ENCODE peak calls at places on chromosomes 6 and 20, in nine cellular contexts. One of them, this sample, is unnamed.

GRCh38 chr6:7140631-7141366 is 33.0 kb downstream of the RREB1 start:
- DNase-seq in adrenal gland: peak; percentile 94
- DNase-seq in body of pancreas: peak; percentile 90
- DNase-seq in heart left ventricle: peak; percentile 92
- DNase-seq in stomach: peak; percentile 90
- DNase-seq in uterus: peak; percentile 88
- DNase-seq in HCT116: peak; percentile 36
- DNase-seq in spleen: peak; percentile 96
- DNase-seq in Peyer's patch: peak; percentile 95
- DNase-seq in this sample: peak; percentile 94

GRCh38 chr6:113651120-113651519 is 206.0 kb upstream of the MARCKS start:
- DNase-seq in adrenal gland: no peak
- DNase-seq in body of pancreas: no peak
- DNase-seq in heart left ventricle: peak; percentile 74
- DNase-seq in stomach: no peak
- DNase-seq in uterus: no peak
- DNase-seq in HCT116: no peak
- DNase-seq in spleen: no peak
- DNase-seq in Peyer's patch: no peak
- DNase-seq in this sample: no peak

GRCh38 chr6:127939442-127940066 is 38.7 kb upstream of the THEMIS start:
- DNase-seq in adrenal gland: no peak
- DNase-seq in body of pancreas: no peak
- DNase-seq in heart left ventricle: no peak
- DNase-seq in stomach: no peak
- DNase-seq in uterus: no peak
- DNase-seq in HCT116: no peak
- DNase-seq in spleen: no peak
- DNase-seq in Peyer's patch: no peak
- DNase-seq in this sample: no peak

GRCh38 chr6:155448823-155449789 is 6.5 kb downstream of the NOX3 start:
- DNase-seq in adrenal gland: peak; percentile 85
- DNase-seq in body of pancreas: no peak
- DNase-seq in heart left ventricle: no peak
- DNase-seq in stomach: no peak
- DNase-seq in uterus: no peak
- DNase-seq in HCT116: no peak
- DNase-seq in spleen: no peak
- DNase-seq in Peyer's patch: no peak
- DNase-seq in this sample: peak; percentile 58

GRCh38 chr6:155200012-155200411 is 63.8 kb upstream of the CLDN20 start:
- DNase-seq in adrenal gland: no peak
- DNase-seq in body of pancreas: no peak
- DNase-seq in heart left ventricle: no peak
- DNase-seq in stomach: no peak
- DNase-seq in uterus: no peak
- DNase-seq in HCT116: no peak
- DNase-seq in spleen: no peak
- DNase-seq in Peyer's patch: no peak
- DNase-seq in this sample: no peak

GRCh38 chr6:3333263-3333662 is 74.5 kb downstream of the PSMG4 start:
- DNase-seq in adrenal gland: no peak
- DNase-seq in body of pancreas: no peak
- DNase-seq in heart left ventricle: no peak
- DNase-seq in stomach: no peak
- DNase-seq in uterus: no peak
- DNase-seq in HCT116: no peak
- DNase-seq in spleen: no peak
- DNase-seq in Peyer's patch: no peak
- DNase-seq in this sample: no peak

GRCh38 chr6:137486388-137486787 is 7.8 kb downstream of the OLIG3 start:
- DNase-seq in adrenal gland: no peak
- DNase-seq in body of pancreas: no peak
- DNase-seq in heart left ventricle: no peak
- DNase-seq in stomach: no peak
- DNase-seq in uterus: no peak
- DNase-seq in HCT116: no peak
- DNase-seq in spleen: no peak
- DNase-seq in Peyer's patch: no peak
- DNase-seq in this sample: no peak

GRCh38 chr6:20468179-20468578 is 66.1 kb upstream of the CDKAL1 start:
- DNase-seq in adrenal gland: no peak
- DNase-seq in body of pancreas: no peak
- DNase-seq in heart left ventricle: no peak
- DNase-seq in stomach: no peak
- DNase-seq in uterus: no peak
- DNase-seq in HCT116: no peak
- DNase-seq in spleen: no peak
- DNase-seq in Peyer's patch: no peak
- DNase-seq in this sample: no peak

DNA sequence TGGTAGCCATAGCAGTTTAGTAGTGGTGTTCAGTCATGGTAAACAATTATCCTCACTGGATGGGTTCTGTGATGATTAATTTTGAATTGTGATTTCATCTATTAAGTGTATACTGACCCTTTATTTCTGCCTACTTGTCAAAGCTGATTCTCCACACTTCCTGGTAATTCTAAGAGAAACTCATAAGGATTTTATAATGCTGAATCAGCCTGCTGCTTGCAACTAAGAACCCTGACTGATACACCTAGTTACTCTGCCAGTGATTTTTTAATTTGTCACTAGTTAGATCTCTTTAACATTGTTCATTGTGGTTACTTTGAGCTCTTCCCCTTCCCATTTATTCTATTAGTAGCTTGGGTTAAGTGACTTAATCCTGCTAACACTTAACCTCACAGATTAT is 8.6 kb downstream of the CDC40 start:
- DNase-seq in adrenal gland: no peak
- DNase-seq in body of pancreas: no peak
- DNase-seq in heart left ventricle: no peak
- DNase-seq in stomach: no peak
- DNase-seq in uterus: no peak
- DNase-seq in HCT116: no peak
- DNase-seq in spleen: no peak
- DNase-seq in Peyer's patch: no peak
- DNase-seq in this sample: no peak
- TF ChIP-seq POLR2A in adrenal gland: no peak
- TF ChIP-seq POLR2A in body of pancreas: no peak
- TF ChIP-seq POLR2A in heart left ventricle: no peak
- TF ChIP-seq POLR2A in stomach: no peak
- TF ChIP-seq POLR2A in uterus: no peak
- TF ChIP-seq POLR2A in HCT116: no peak
- TF ChIP-seq POLR2A in spleen: no peak
- TF ChIP-seq POLR2A in Peyer's patch: no peak
- TF ChIP-seq POLR2A in this sample: no peak

GRCh38 chr20:25532971-25533391 is 52.4 kb downstream of the NINL start:
- DNase-seq in adrenal gland: no peak
- DNase-seq in body of pancreas: no peak
- DNase-seq in heart left ventricle: no peak
- DNase-seq in stomach: no peak
- DNase-seq in uterus: no peak
- DNase-seq in HCT116: no peak
- DNase-seq in spleen: no peak
- DNase-seq in Peyer's patch: no peak
- DNase-seq in this sample: no peak

GRCh38 chr20:25533920-25534700 is 51.2 kb downstream of the NINL start:
- DNase-seq in adrenal gland: no peak
- DNase-seq in body of pancreas: no peak
- DNase-seq in heart left ventricle: no peak
- DNase-seq in stomach: no peak
- DNase-seq in uterus: no peak
- DNase-seq in HCT116: no peak
- DNase-seq in spleen: no peak
- DNase-seq in Peyer's patch: no peak
- DNase-seq in this sample: no peak

GRCh38 chr20:25529295-25529951 is 55.9 kb downstream of the NINL start:
- DNase-seq in adrenal gland: no peak
- DNase-seq in body of pancreas: no peak
- DNase-seq in heart left ventricle: no peak
- DNase-seq in stomach: no peak
- DNase-seq in uterus: no peak
- DNase-seq in HCT116: no peak
- DNase-seq in spleen: no peak
- DNase-seq in Peyer's patch: no peak
- DNase-seq in this sample: no peak

GRCh38 chr20:25534845-25535244 is 50.5 kb downstream of the NINL start:
- DNase-seq in adrenal gland: no peak
- DNase-seq in body of pancreas: no peak
- DNase-seq in heart left ventricle: no peak
- DNase-seq in stomach: no peak
- DNase-seq in uterus: no peak
- DNase-seq in HCT116: no peak
- DNase-seq in spleen: no peak
- DNase-seq in Peyer's patch: no peak
- DNase-seq in this sample: no peak

GRCh38 chr20:25532015-25532751 is 53.1 kb downstream of the NINL start:
- DNase-seq in adrenal gland: no peak
- DNase-seq in body of pancreas: no peak
- DNase-seq in heart left ventricle: no peak
- DNase-seq in stomach: no peak
- DNase-seq in uterus: no peak
- DNase-seq in HCT116: no peak
- DNase-seq in spleen: no peak
- DNase-seq in Peyer's patch: no peak
- DNase-seq in this sample: no peak
- TF ChIP-seq CTCF in adrenal gland: no peak
- TF ChIP-seq CTCF in body of pancreas: no peak
- TF ChIP-seq CTCF in heart left ventricle: no peak
- TF ChIP-seq CTCF in stomach: no peak
- TF ChIP-seq CTCF in uterus: no peak
- TF ChIP-seq CTCF in HCT116: no peak
- TF ChIP-seq CTCF in spleen: no peak
- TF ChIP-seq CTCF in Peyer's patch: no peak
- TF ChIP-seq CTCF in this sample: no peak

GRCh38 chr6:167112421-167112820 is 10.5 kb upstream of the CCR6 start:
- DNase-seq in adrenal gland: no peak
- DNase-seq in body of pancreas: no peak
- DNase-seq in heart left ventricle: no peak
- DNase-seq in stomach: no peak
- DNase-seq in uterus: no peak
- DNase-seq in HCT116: no peak
- DNase-seq in spleen: peak; percentile 80
- DNase-seq in Peyer's patch: no peak
- DNase-seq in this sample: no peak

GRCh38 chr6:167116109-167116837 is 6.6 kb upstream of the CCR6 start:
- DNase-seq in adrenal gland: no peak
- DNase-seq in body of pancreas: peak; percentile 48
- DNase-seq in heart left ventricle: no peak
- DNase-seq in stomach: no peak
- DNase-seq in uterus: peak; percentile 60
- DNase-seq in HCT116: no peak
- DNase-seq in spleen: no peak
- DNase-seq in Peyer's patch: no peak
- DNase-seq in this sample: peak; percentile 74

GRCh38 chr6:167113047-167113446 is 9.8 kb upstream of the CCR6 start:
- DNase-seq in adrenal gland: no peak
- DNase-seq in body of pancreas: no peak
- DNase-seq in heart left ventricle: no peak
- DNase-seq in stomach: no peak
- DNase-seq in uterus: no peak
- DNase-seq in HCT116: no peak
- DNase-seq in spleen: no peak
- DNase-seq in Peyer's patch: no peak
- DNase-seq in this sample: no peak

GRCh38 chr6:167115054-167115453 is 7.8 kb upstream of the CCR6 start:
- DNase-seq in adrenal gland: no peak
- DNase-seq in body of pancreas: no peak
- DNase-seq in heart left ventricle: no peak
- DNase-seq in stomach: no peak
- DNase-seq in uterus: no peak
- DNase-seq in HCT116: no peak
- DNase-seq in spleen: no peak
- DNase-seq in Peyer's patch: no peak
- DNase-seq in this sample: no peak

DNA sequence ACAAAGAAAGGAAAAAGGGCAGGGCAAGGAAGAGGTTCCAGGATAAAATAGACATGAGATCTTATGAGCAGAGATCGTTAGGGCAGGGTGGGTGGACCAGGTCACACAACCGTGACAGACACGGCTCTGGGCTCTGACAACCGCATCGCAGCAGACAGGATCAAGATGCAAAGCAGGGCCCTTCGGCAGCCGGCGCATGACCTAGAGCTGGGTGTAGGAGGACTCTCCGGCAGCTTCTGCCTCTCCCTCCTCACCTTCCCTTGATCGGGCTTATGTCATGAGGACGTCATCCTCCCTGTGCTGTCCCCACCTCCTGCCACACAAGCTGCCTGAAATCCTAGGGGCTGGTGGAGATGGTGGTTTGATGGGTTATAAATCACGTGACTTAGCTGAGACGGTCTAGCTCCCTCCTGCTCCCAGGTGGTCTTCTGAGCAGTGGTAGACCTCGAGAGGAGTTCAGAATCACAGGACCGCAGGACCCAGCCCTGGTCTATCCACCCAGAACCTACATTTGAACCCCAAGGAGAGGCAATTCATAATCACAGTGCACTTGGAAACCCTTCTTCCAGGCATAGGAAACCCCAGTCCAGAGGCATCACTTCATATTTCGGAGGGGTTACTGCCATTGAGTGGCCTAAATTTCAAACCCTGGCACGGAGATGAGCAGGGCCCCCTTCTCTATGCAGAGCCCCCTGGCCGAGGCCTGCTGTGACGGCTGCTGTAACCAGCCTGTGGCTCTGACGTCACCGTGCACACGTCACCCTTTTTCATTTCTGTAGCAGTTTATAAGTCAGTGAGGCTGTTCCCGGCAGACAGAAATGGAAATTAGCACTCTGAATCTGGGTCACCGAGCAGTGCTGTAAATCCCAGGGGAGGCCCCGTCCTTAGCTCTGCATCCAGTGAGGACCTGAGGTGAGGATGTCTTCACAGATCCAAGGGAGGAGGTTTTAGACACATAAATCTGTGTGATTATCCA is 8.7 kb upstream of the CCR6 start:
- DNase-seq in adrenal gland: peak; percentile 84
- DNase-seq in body of pancreas: no peak
- DNase-seq in heart left ventricle: no peak
- DNase-seq in stomach: no peak
- DNase-seq in uterus: no peak
- DNase-seq in HCT116: no peak
- DNase-seq in spleen: peak; percentile 96
- DNase-seq in Peyer's patch: no peak
- DNase-seq in this sample: no peak
- TF ChIP-seq POLR2A in adrenal gland: no peak
- TF ChIP-seq POLR2A in body of pancreas: no peak
- TF ChIP-seq POLR2A in heart left ventricle: no peak
- TF ChIP-seq POLR2A in stomach: no peak
- TF ChIP-seq POLR2A in uterus: no peak
- TF ChIP-seq POLR2A in HCT116: no peak
- TF ChIP-seq POLR2A in spleen: no peak
- TF ChIP-seq POLR2A in Peyer's patch: no peak
- TF ChIP-seq POLR2A in this sample: no peak

DNA sequence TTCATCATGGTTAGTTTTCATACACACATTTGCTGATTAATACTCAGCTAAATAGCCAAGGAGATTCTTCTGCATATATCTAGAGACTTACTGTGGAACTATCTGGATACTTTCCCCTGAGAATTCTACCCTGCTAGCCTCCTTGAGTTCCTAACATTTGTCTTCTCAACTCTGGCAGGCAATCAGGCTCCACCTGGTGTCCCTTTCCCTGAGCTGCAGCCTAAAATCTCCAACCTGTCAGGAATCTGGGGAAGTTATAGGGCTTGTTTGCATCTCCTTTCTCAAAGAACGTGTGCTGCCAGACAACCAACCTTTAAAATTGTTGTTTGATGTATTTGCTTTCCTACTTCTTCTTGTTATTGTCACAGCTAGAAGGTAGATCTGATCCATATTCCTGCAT is 73.4 kb downstream of the FUT9 start:
- DNase-seq in adrenal gland: no peak
- DNase-seq in body of pancreas: peak; percentile 9
- DNase-seq in heart left ventricle: no peak
- DNase-seq in stomach: peak; percentile 36
- DNase-seq in uterus: no peak
- DNase-seq in HCT116: peak; percentile 13
- DNase-seq in spleen: no peak
- DNase-seq in Peyer's patch: no peak
- DNase-seq in this sample: peak; percentile 33
- TF ChIP-seq CTCF in adrenal gland: no peak
- TF ChIP-seq CTCF in body of pancreas: peak; percentile 29
- TF ChIP-seq CTCF in heart left ventricle: no peak
- TF ChIP-seq CTCF in stomach: no peak
- TF ChIP-seq CTCF in uterus: no peak
- TF ChIP-seq CTCF in HCT116: peak; percentile 20
- TF ChIP-seq CTCF in spleen: no peak
- TF ChIP-seq CTCF in Peyer's patch: no peak
- TF ChIP-seq CTCF in this sample: peak; percentile 28

This sample was measured in testis.